ENCODE peak calls at places on chromosome 11, in six cellular contexts. One of them, this sample, is unnamed.

GRCh38 chr11:44379141-44380008 is 69.4 kb upstream of the ALX4 start:
- DNase-seq in H1: no peak
- DNase-seq in trophoblast cell: no peak
- DNase-seq in IMR-90: no peak
- DNase-seq in H9: no peak
- DNase-seq in neuronal stem cell: no peak
- DNase-seq in this sample: no peak

GRCh38 chr11:70019576-70020011 is 58.5 kb upstream of the ANO1 start:
- DNase-seq in IMR-90: peak; percentile 45
- DNase-seq in H1: no peak
- DNase-seq in neuronal stem cell: no peak
- DNase-seq in H9: peak; percentile 10
- DNase-seq in trophoblast cell: no peak
- DNase-seq in this sample: no peak

GRCh38 chr11:66039765-66040164 is 9.2 kb downstream of the GAL3ST3 start:
- DNase-seq in H9: no peak
- DNase-seq in H1: no peak
- DNase-seq in IMR-90: no peak
- DNase-seq in trophoblast cell: no peak
- DNase-seq in neuronal stem cell: no peak
- DNase-seq in this sample: no peak

GRCh38 chr11:33110083-33110482 is 51.2 kb downstream of the CSTF3 start:
- DNase-seq in IMR-90: no peak
- DNase-seq in H9: no peak
- DNase-seq in neuronal stem cell: no peak
- DNase-seq in trophoblast cell: no peak
- DNase-seq in H1: no peak
- DNase-seq in this sample: no peak

GRCh38 chr11:116691779-116692178 is 81.0 kb downstream of the BUD13 start:
- DNase-seq in H9: peak; percentile 78
- DNase-seq in H1: no peak
- DNase-seq in IMR-90: peak; percentile 6
- DNase-seq in trophoblast cell: no peak
- DNase-seq in neuronal stem cell: peak; percentile 56
- DNase-seq in this sample: peak; percentile 36

GRCh38 chr11:118054712-118055640 is 21.9 kb upstream of the TMPRSS4 start:
- DNase-seq in trophoblast cell: no peak
- DNase-seq in H1: no peak
- DNase-seq in neuronal stem cell: no peak
- DNase-seq in IMR-90: no peak
- DNase-seq in H9: no peak
- DNase-seq in this sample: no peak

GRCh38 chr11:86949995-86950993 is 4.9 kb downstream of the FZD4 start:
- DNase-seq in H9: no peak
- DNase-seq in IMR-90: peak; percentile 77
- DNase-seq in trophoblast cell: no peak
- DNase-seq in H1: no peak
- DNase-seq in neuronal stem cell: no peak
- DNase-seq in this sample: peak; percentile 52

GRCh38 chr11:15159085-15159484 is 44.4 kb downstream of the INSC start:
- DNase-seq in H9: peak; percentile 37
- DNase-seq in trophoblast cell: no peak
- DNase-seq in H1: no peak
- DNase-seq in IMR-90: peak; percentile 49
- DNase-seq in neuronal stem cell: no peak
- DNase-seq in this sample: peak; percentile 67

GRCh38 chr11:68481579-68482240 is 21.2 kb downstream of the PPP6R3 start:
- DNase-seq in H1: no peak
- DNase-seq in trophoblast cell: no peak
- DNase-seq in H9: no peak
- DNase-seq in neuronal stem cell: no peak
- DNase-seq in IMR-90: no peak
- DNase-seq in this sample: no peak

GRCh38 chr11:17673951-17674350 is 45.4 kb upstream of the MYOD1 start:
- DNase-seq in H1: no peak
- DNase-seq in trophoblast cell: peak; percentile 36
- DNase-seq in IMR-90: no peak
- DNase-seq in H9: no peak
- DNase-seq in neuronal stem cell: no peak
- DNase-seq in this sample: no peak

GRCh38 chr11:44484211-44484610 is 81.3 kb upstream of the CD82 start:
- DNase-seq in H9: peak; percentile 52
- DNase-seq in IMR-90: peak; percentile 5
- DNase-seq in H1: no peak
- DNase-seq in trophoblast cell: no peak
- DNase-seq in neuronal stem cell: no peak
- DNase-seq in this sample: peak; percentile 6

GRCh38 chr11:2685051-2685450 is 14.7 kb downstream of the KCNQ1OT1 start:
- DNase-seq in trophoblast cell: no peak
- DNase-seq in IMR-90: no peak
- DNase-seq in H9: no peak
- DNase-seq in neuronal stem cell: no peak
- DNase-seq in H1: no peak
- DNase-seq in this sample: no peak

GRCh38 chr11:123425367-123425766 is 4.7 kb upstream of the GRAMD1B start:
- DNase-seq in neuronal stem cell: no peak
- DNase-seq in H1: no peak
- DNase-seq in H9: no peak
- DNase-seq in IMR-90: no peak
- DNase-seq in trophoblast cell: no peak
- DNase-seq in this sample: no peak

GRCh38 chr11:102886999-102887398 is 12.2 kb upstream of the MMP12 start:
- DNase-seq in trophoblast cell: no peak
- DNase-seq in H1: no peak
- DNase-seq in neuronal stem cell: no peak
- DNase-seq in H9: no peak
- DNase-seq in IMR-90: no peak
- DNase-seq in this sample: no peak

GRCh38 chr11:119687220-119688046 is 41.6 kb downstream of the NECTIN1 start:
- DNase-seq in H1: no peak
- DNase-seq in H9: no peak
- DNase-seq in IMR-90: no peak
- DNase-seq in trophoblast cell: no peak
- DNase-seq in neuronal stem cell: no peak
- DNase-seq in this sample: no peak

GRCh38 chr11:74169736-74170458 is 905 bp downstream of the C2CD3 start:
- DNase-seq in H1: no peak
- DNase-seq in trophoblast cell: no peak
- DNase-seq in H9: no peak
- DNase-seq in IMR-90: no peak
- DNase-seq in neuronal stem cell: no peak
- DNase-seq in this sample: peak; percentile 23

GRCh38 chr11:128914216-128915147 is 23.3 kb downstream of the KCNJ5 start:
- DNase-seq in IMR-90: no peak
- DNase-seq in neuronal stem cell: no peak
- DNase-seq in trophoblast cell: no peak
- DNase-seq in H1: no peak
- DNase-seq in H9: no peak
- DNase-seq in this sample: no peak

GRCh38 chr11:119374632-119375394 is 6.7 kb downstream of the USP2 start:
- DNase-seq in IMR-90: no peak
- DNase-seq in H1: no peak
- DNase-seq in trophoblast cell: no peak
- DNase-seq in H9: peak; percentile 26
- DNase-seq in neuronal stem cell: no peak
- DNase-seq in this sample: no peak

GRCh38 chr11:83836883-83837654 is 550.9 kb upstream of the CCDC90B start:
- DNase-seq in IMR-90: peak; percentile 50
- DNase-seq in H9: peak; percentile 79
- DNase-seq in trophoblast cell: no peak
- DNase-seq in H1: peak; percentile 17
- DNase-seq in neuronal stem cell: peak; percentile 51
- DNase-seq in this sample: peak; percentile 67

GRCh38 chr11:78420796-78421209 is 3.2 kb upstream of the GAB2 start:
- DNase-seq in trophoblast cell: peak; percentile 27
- DNase-seq in H9: no peak
- DNase-seq in IMR-90: peak; percentile 85
- DNase-seq in H1: no peak
- DNase-seq in neuronal stem cell: no peak
- DNase-seq in this sample: peak; percentile 55

GRCh38 chr11:108599978-108600377 is 6.4 kb upstream of the EXPH5 start:
- DNase-seq in H1: no peak
- DNase-seq in H9: no peak
- DNase-seq in neuronal stem cell: no peak
- DNase-seq in IMR-90: no peak
- DNase-seq in trophoblast cell: no peak
- DNase-seq in this sample: no peak

GRCh38 chr11:121578216-121579063 is 125.7 kb upstream of the SORL1-AS1 start:
- DNase-seq in IMR-90: peak; percentile 4
- DNase-seq in H9: no peak
- DNase-seq in neuronal stem cell: no peak
- DNase-seq in trophoblast cell: no peak
- DNase-seq in H1: no peak
- DNase-seq in this sample: peak; percentile 50

GRCh38 chr11:102940714-102941588 is 14.6 kb downstream of the MMP13 start:
- DNase-seq in H1: peak; percentile 7
- DNase-seq in H9: peak; percentile 59
- DNase-seq in neuronal stem cell: peak; percentile 64
- DNase-seq in trophoblast cell: peak; percentile 47
- DNase-seq in IMR-90: peak; percentile 73
- DNase-seq in this sample: peak; percentile 76

GRCh38 chr11:134471341-134472187 is 59.5 kb upstream of the B3GAT1 start:
- DNase-seq in trophoblast cell: no peak
- DNase-seq in IMR-90: no peak
- DNase-seq in neuronal stem cell: no peak
- DNase-seq in H9: peak; percentile 24
- DNase-seq in H1: no peak
- DNase-seq in this sample: no peak

GRCh38 chr11:8709002-8709672 is 26.5 kb downstream of the RPL27A start:
- DNase-seq in IMR-90: peak; percentile 95
- DNase-seq in trophoblast cell: no peak
- DNase-seq in neuronal stem cell: no peak
- DNase-seq in H9: peak; percentile 50
- DNase-seq in H1: no peak
- DNase-seq in this sample: no peak

GRCh38 chr11:46236918-46237247 is 40.6 kb upstream of the CREB3L1 start:
- DNase-seq in IMR-90: no peak
- DNase-seq in H1: no peak
- DNase-seq in neuronal stem cell: no peak
- DNase-seq in H9: no peak
- DNase-seq in trophoblast cell: no peak
- DNase-seq in this sample: no peak
- H3K14ac ChIP-seq in IMR-90: peak overlapping the region; percentile 90
- H3K14ac ChIP-seq in H1: no peak overlapping the region
- H3K14ac ChIP-seq in neuronal stem cell: no peak overlapping the region
- H3K14ac ChIP-seq in H9: no peak overlapping the region
- H3K14ac ChIP-seq in trophoblast cell: no peak overlapping the region
- H3K14ac ChIP-seq in this sample: no peak overlapping the region

DNA sequence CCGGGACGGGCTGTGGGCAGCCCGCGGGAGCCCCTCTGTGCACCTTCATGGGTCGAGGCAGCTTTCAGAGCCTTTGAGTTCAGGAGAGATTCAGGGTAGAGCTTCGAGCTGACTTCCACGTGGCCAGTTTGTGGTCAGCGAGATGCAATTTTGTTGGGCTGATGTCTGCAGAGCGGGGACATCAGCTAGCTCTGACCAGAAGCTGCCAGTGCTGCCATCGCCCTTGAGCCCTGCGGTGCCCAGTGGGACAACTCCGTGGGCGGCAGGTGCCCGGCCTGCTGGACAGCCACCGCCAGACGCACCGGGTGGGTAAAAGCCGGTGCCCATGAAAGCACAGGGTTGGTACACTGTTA is 719 bp downstream of the TALDO1 start:
- DNase-seq in neuronal stem cell: no peak
- DNase-seq in H1: no peak
- DNase-seq in H9: no peak
- DNase-seq in IMR-90: no peak
- DNase-seq in trophoblast cell: no peak
- DNase-seq in this sample: peak; percentile 53
- H3K18ac ChIP-seq in neuronal stem cell: peak overlapping the region; percentile 95
- H3K18ac ChIP-seq in H1: no peak overlapping the region
- H3K18ac ChIP-seq in H9: peak overlapping the region; percentile 32
- H3K18ac ChIP-seq in IMR-90: peak overlapping the region; percentile 81
- H3K18ac ChIP-seq in trophoblast cell: peak overlapping the region; percentile 30
- H3K18ac ChIP-seq in this sample: peak overlapping the region; percentile 52

DNA sequence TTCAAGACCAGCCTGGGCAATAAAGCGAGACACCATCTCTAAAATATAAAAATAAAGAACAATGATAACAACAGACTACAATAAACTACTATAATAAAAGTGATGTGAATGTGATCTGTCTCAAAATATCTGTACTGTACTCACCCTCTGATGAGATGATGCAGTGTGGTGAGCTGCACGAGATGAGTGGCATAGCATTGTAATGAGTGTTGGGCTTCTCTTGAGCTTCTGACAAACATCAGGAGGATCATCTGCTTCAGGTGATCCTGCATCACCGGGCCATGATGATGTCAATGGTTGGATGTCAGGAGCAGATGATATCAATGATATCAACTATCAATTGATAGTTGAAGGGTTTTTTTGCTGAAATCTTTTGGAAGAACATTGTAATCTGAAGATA is 52.4 kb upstream of the INCENP start:
- DNase-seq in H9: no peak
- DNase-seq in trophoblast cell: peak; percentile 65
- DNase-seq in H1: no peak
- DNase-seq in IMR-90: peak; percentile 22
- DNase-seq in neuronal stem cell: no peak
- DNase-seq in this sample: no peak
- H2BK120ac ChIP-seq in H9: no peak overlapping the region
- H2BK120ac ChIP-seq in trophoblast cell: no peak overlapping the region
- H2BK120ac ChIP-seq in H1: no peak overlapping the region
- H2BK120ac ChIP-seq in IMR-90: no peak overlapping the region
- H2BK120ac ChIP-seq in neuronal stem cell: no peak overlapping the region
- H2BK120ac ChIP-seq in this sample: no peak overlapping the region

GRCh38 chr11:111526501-111526900 is 11.9 kb downstream of the HOATZ start:
- DNase-seq in H1: no peak
- DNase-seq in H9: no peak
- DNase-seq in IMR-90: peak; percentile 93
- DNase-seq in trophoblast cell: no peak
- DNase-seq in neuronal stem cell: no peak
- DNase-seq in this sample: peak; percentile 67

GRCh38 chr11:111525456-111525855 is 10.9 kb downstream of the HOATZ start:
- DNase-seq in trophoblast cell: no peak
- DNase-seq in H1: no peak
- DNase-seq in H9: no peak
- DNase-seq in IMR-90: no peak
- DNase-seq in neuronal stem cell: no peak
- DNase-seq in this sample: no peak

GRCh38 chr11:111522426-111522825 is 7.8 kb downstream of the HOATZ start:
- DNase-seq in H1: no peak
- DNase-seq in H9: no peak
- DNase-seq in neuronal stem cell: no peak
- DNase-seq in IMR-90: no peak
- DNase-seq in trophoblast cell: no peak
- DNase-seq in this sample: no peak

GRCh38 chr11:111523343-111523742 is 8.8 kb downstream of the HOATZ start:
- DNase-seq in IMR-90: no peak
- DNase-seq in H1: no peak
- DNase-seq in trophoblast cell: no peak
- DNase-seq in H9: no peak
- DNase-seq in neuronal stem cell: no peak
- DNase-seq in this sample: no peak

DNA sequence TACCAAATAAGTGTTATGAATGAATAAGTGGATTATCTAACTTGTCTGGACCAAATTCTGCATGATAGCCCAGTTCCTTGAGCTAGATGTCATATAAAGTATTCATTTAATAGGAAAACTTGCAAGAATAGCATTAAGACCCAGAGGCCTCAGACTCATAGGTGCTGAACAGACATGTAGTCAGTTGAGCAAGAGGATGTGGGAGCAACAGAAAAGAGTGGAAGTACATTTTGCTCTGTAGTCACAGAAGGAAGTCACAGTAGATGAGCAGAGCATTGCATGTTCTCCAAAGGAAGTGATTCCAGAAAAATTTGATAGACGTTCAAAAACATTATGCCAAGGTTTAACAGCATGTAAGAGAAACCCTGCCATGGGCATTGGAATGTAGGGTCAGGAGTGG is 9.5 kb downstream of the HOATZ start:
- DNase-seq in IMR-90: peak; percentile 8
- DNase-seq in H9: no peak
- DNase-seq in neuronal stem cell: no peak
- DNase-seq in H1: no peak
- DNase-seq in trophoblast cell: no peak
- DNase-seq in this sample: no peak
- H3K14ac ChIP-seq in IMR-90: no peak overlapping the region
- H3K14ac ChIP-seq in H9: no peak overlapping the region
- H3K14ac ChIP-seq in neuronal stem cell: no peak overlapping the region
- H3K14ac ChIP-seq in H1: no peak overlapping the region
- H3K14ac ChIP-seq in trophoblast cell: no peak overlapping the region
- H3K14ac ChIP-seq in this sample: no peak overlapping the region

This sample was measured in mesenchymal stem cell.